ENCODE peak calls at places on chromosomes 5 and 9, in five cellular contexts. One of them, this sample, is unnamed.

GRCh38 chr9:111621895-111622480 is 9.1 kb upstream of the DNAJC25 start:
- DNase-seq in A549: peak
- DNase-seq in stomach: peak
- DNase-seq in breast epithelium: no peak
- DNase-seq in adrenal gland: peak
- DNase-seq in this sample: peak

GRCh38 chr9:115675834-115676233 is 477.8 kb upstream of the PAPPA start:
- DNase-seq in adrenal gland: no peak
- DNase-seq in stomach: no peak
- DNase-seq in A549: no peak
- DNase-seq in breast epithelium: no peak
- DNase-seq in this sample: no peak

GRCh38 chr5:94888674-94889073 is 270.2 kb downstream of the SLF1 start:
- DNase-seq in breast epithelium: no peak
- DNase-seq in adrenal gland: no peak
- DNase-seq in A549: no peak
- DNase-seq in stomach: no peak
- DNase-seq in this sample: no peak

GRCh38 chr9:125633116-125633743 is 73.8 kb downstream of the MAPKAP1 start:
- DNase-seq in adrenal gland: no peak
- DNase-seq in stomach: peak
- DNase-seq in A549: no peak
- DNase-seq in breast epithelium: peak
- DNase-seq in this sample: no peak

GRCh38 chr5:113256671-113257452 is 177.9 kb downstream of the TSSK1B start:
- DNase-seq in A549: no peak
- DNase-seq in adrenal gland: no peak
- DNase-seq in breast epithelium: no peak
- DNase-seq in stomach: no peak
- DNase-seq in this sample: no peak

GRCh38 chr5:139023276-139023675 is 148.1 kb upstream of the LRRTM2 start:
- DNase-seq in stomach: no peak
- DNase-seq in A549: no peak
- DNase-seq in breast epithelium: no peak
- DNase-seq in adrenal gland: no peak
- DNase-seq in this sample: no peak

GRCh38 chr9:136361757-136362449 is 1.6 kb downstream of the DNLZ start:
- DNase-seq in stomach: no peak
- DNase-seq in A549: no peak
- DNase-seq in adrenal gland: no peak
- DNase-seq in breast epithelium: no peak
- DNase-seq in this sample: no peak

GRCh38 chr9:94554078-94554438 is 825 bp upstream of the PCAT7 start:
- DNase-seq in A549: no peak
- DNase-seq in adrenal gland: no peak
- DNase-seq in breast epithelium: no peak
- DNase-seq in stomach: no peak
- DNase-seq in this sample: peak

GRCh38 chr5:171534009-171534895 is 114.8 kb downstream of the FGF18 start:
- DNase-seq in A549: no peak
- DNase-seq in breast epithelium: no peak
- DNase-seq in stomach: peak
- DNase-seq in adrenal gland: no peak
- DNase-seq in this sample: no peak

GRCh38 chr5:90338712-90339372 is 70.7 kb downstream of the CETN3 start:
- DNase-seq in stomach: no peak
- DNase-seq in A549: no peak
- DNase-seq in adrenal gland: no peak
- DNase-seq in breast epithelium: no peak
- DNase-seq in this sample: no peak

GRCh38 chr9:134054891-134055811 is 12.7 kb downstream of the BRD3 start:
- DNase-seq in breast epithelium: no peak
- DNase-seq in A549: no peak
- DNase-seq in adrenal gland: peak
- DNase-seq in stomach: no peak
- DNase-seq in this sample: peak

GRCh38 chr5:110105692-110106091 is 416.0 kb downstream of the MAN2A1 start:
- DNase-seq in stomach: peak
- DNase-seq in breast epithelium: no peak
- DNase-seq in A549: no peak
- DNase-seq in adrenal gland: peak
- DNase-seq in this sample: no peak

GRCh38 chr9:336039-336438 is 121.4 kb downstream of the DOCK8 start:
- DNase-seq in adrenal gland: no peak
- DNase-seq in breast epithelium: no peak
- DNase-seq in stomach: peak
- DNase-seq in A549: peak
- DNase-seq in this sample: no peak

GRCh38 chr5:67371924-67372323 is 175.3 kb upstream of the CD180 start:
- DNase-seq in adrenal gland: no peak
- DNase-seq in stomach: no peak
- DNase-seq in breast epithelium: no peak
- DNase-seq in A549: no peak
- DNase-seq in this sample: no peak

GRCh38 chr9:135379540-135380267 is 99.9 kb upstream of the PPP1R26 start:
- DNase-seq in breast epithelium: no peak
- DNase-seq in stomach: no peak
- DNase-seq in A549: no peak
- DNase-seq in adrenal gland: no peak
- DNase-seq in this sample: no peak

GRCh38 chr5:168528521-168529360 is at the start of gene FBLL1:
- DNase-seq in A549: no peak
- DNase-seq in breast epithelium: no peak
- DNase-seq in adrenal gland: peak
- DNase-seq in stomach: no peak
- DNase-seq in this sample: no peak

GRCh38 chr9:89449261-89449671 is 48.6 kb downstream of the SEMA4D start:
- DNase-seq in adrenal gland: no peak
- DNase-seq in stomach: no peak
- DNase-seq in A549: no peak
- DNase-seq in breast epithelium: no peak
- DNase-seq in this sample: no peak

GRCh38 chr5:134141346-134142050 is 27.0 kb downstream of the TCF7 start:
- DNase-seq in adrenal gland: peak
- DNase-seq in breast epithelium: peak
- DNase-seq in stomach: peak
- DNase-seq in A549: no peak
- DNase-seq in this sample: no peak

GRCh38 chr5:176836811-176837706 is 26.7 kb downstream of the UNC5A start:
- DNase-seq in A549: no peak
- DNase-seq in adrenal gland: peak
- DNase-seq in breast epithelium: no peak
- DNase-seq in stomach: no peak
- DNase-seq in this sample: no peak

GRCh38 chr9:108103294-108103693 is 613.7 kb upstream of the KLF4 start:
- DNase-seq in A549: no peak
- DNase-seq in breast epithelium: no peak
- DNase-seq in adrenal gland: no peak
- DNase-seq in stomach: no peak
- DNase-seq in this sample: no peak

GRCh38 chr9:123063172-123063508 is 29.7 kb downstream of the GPR21 start:
- DNase-seq in stomach: no peak
- DNase-seq in adrenal gland: no peak
- DNase-seq in breast epithelium: no peak
- DNase-seq in A549: no peak
- DNase-seq in this sample: no peak

GRCh38 chr5:176884571-176884890 is 14.6 kb downstream of the HK3 start:
- DNase-seq in adrenal gland: no peak
- DNase-seq in stomach: no peak
- DNase-seq in A549: no peak
- DNase-seq in breast epithelium: no peak
- DNase-seq in this sample: no peak

DNA sequence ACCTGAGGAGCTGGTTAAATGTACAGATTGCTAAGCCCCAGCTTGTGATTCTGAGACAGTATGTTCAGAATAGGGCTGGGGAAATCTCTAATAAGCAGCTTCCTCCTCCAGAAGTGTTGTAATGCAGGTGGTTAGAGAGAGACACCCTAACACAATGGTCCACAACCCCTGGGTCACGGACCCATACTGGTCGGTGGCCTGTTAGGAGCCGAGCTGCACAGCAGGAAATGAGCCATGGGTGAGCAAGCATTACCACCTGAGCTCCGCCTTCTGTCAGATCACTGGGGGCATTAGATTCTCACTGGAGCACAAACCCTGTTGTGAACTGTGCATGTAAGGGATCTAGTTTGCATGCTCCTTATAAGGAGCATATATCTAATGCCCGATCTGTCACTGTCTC is 61.8 kb downstream of the SLC36A1 start:
- DNase-seq in stomach: no peak
- DNase-seq in adrenal gland: no peak
- DNase-seq in A549: no peak
- DNase-seq in breast epithelium: no peak
- DNase-seq in this sample: no peak
- TF ChIP-seq CTCF in stomach: no peak
- TF ChIP-seq CTCF in adrenal gland: no peak
- TF ChIP-seq CTCF in A549: no peak
- TF ChIP-seq CTCF in breast epithelium: no peak
- TF ChIP-seq CTCF in this sample: no peak

GRCh38 chr9:129209109-129209508 is 31.0 kb upstream of the IER5L start:
- DNase-seq in adrenal gland: no peak
- DNase-seq in A549: no peak
- DNase-seq in breast epithelium: no peak
- DNase-seq in stomach: no peak
- DNase-seq in this sample: no peak

GRCh38 chr9:129208191-129209091 is 30.4 kb upstream of the IER5L start:
- DNase-seq in A549: no peak
- DNase-seq in breast epithelium: no peak
- DNase-seq in adrenal gland: no peak
- DNase-seq in stomach: no peak
- DNase-seq in this sample: no peak

GRCh38 chr9:129204840-129205239 is 26.8 kb upstream of the IER5L start:
- DNase-seq in A549: no peak
- DNase-seq in stomach: no peak
- DNase-seq in breast epithelium: no peak
- DNase-seq in adrenal gland: no peak
- DNase-seq in this sample: no peak

GRCh38 chr9:129206921-129207320 is 28.9 kb upstream of the IER5L start:
- DNase-seq in adrenal gland: no peak
- DNase-seq in breast epithelium: no peak
- DNase-seq in A549: no peak
- DNase-seq in stomach: no peak
- DNase-seq in this sample: no peak

GRCh38 chr9:129206401-129206800 is 28.3 kb upstream of the IER5L start:
- DNase-seq in stomach: no peak
- DNase-seq in adrenal gland: no peak
- DNase-seq in breast epithelium: no peak
- DNase-seq in A549: no peak
- DNase-seq in this sample: no peak
- TF ChIP-seq POLR2A in stomach: no peak
- TF ChIP-seq POLR2A in adrenal gland: no peak
- TF ChIP-seq POLR2A in breast epithelium: no peak
- TF ChIP-seq POLR2A in A549: no peak
- TF ChIP-seq POLR2A in this sample: no peak

GRCh38 chr9:122016789-122017188 is 76.3 kb downstream of the TTLL11 start:
- DNase-seq in stomach: no peak
- DNase-seq in adrenal gland: no peak
- DNase-seq in A549: no peak
- DNase-seq in breast epithelium: no peak
- DNase-seq in this sample: no peak
- TF ChIP-seq CTCF in stomach: no peak
- TF ChIP-seq CTCF in adrenal gland: no peak
- TF ChIP-seq CTCF in A549: peak
- TF ChIP-seq CTCF in breast epithelium: no peak
- TF ChIP-seq CTCF in this sample: no peak

DNA sequence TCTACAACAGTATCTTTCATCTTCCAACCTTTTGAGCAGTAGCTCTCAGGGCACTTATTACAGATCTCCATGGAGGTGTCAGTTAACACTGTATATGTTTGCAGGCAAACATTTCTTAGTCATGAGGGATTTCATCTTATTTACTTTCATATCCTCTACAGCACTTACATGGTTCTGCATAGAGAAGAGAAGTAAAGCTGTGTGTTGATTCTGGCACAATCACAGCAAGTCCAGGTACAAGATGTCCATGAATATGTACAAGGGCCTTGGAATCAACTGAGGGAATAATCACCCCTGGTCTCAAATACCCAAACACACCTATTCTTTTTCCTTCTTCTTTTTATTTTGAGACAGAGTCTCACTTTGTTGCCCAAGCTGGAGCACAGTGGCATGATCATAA is 142.0 kb upstream of the TRPM3 start:
- DNase-seq in breast epithelium: no peak
- DNase-seq in stomach: no peak
- DNase-seq in adrenal gland: no peak
- DNase-seq in A549: no peak
- DNase-seq in this sample: no peak
- TF ChIP-seq POLR2A in breast epithelium: no peak
- TF ChIP-seq POLR2A in stomach: no peak
- TF ChIP-seq POLR2A in adrenal gland: no peak
- TF ChIP-seq POLR2A in A549: no peak
- TF ChIP-seq POLR2A in this sample: no peak

GRCh38 chr5:173283318-173284288 is 44.6 kb downstream of the STC2 start:
- DNase-seq in A549: peak
- DNase-seq in adrenal gland: peak
- DNase-seq in breast epithelium: peak
- DNase-seq in stomach: peak
- DNase-seq in this sample: peak
- TF ChIP-seq CTCF in A549: peak
- TF ChIP-seq CTCF in adrenal gland: peak
- TF ChIP-seq CTCF in breast epithelium: no peak
- TF ChIP-seq CTCF in stomach: no peak
- TF ChIP-seq CTCF in this sample: peak